ENCODE peak calls at places on chromosome 13, in seven cellular contexts. B is HepG2, Z is fibroblast of the aortic adventitia, W is heart left ventricle, U is ovary, X is Caco-2, H is right atrium auricular region. I is an unnamed sample.

GRCh38 chr13:50732712-50733111 is 110.8 kb downstream of the DLEU7 start:
- DNase-seq in B (no peak), Z (peak), W (no peak), U (no peak), X (no peak), H (no peak), I (peak)

GRCh38 chr13:103466761-103467160 is 400.5 kb upstream of the SLC10A2 start:
- DNase-seq in B (no peak), Z (no peak), W (no peak), U (no peak), X (no peak), H (no peak), I (no peak)

GRCh38 chr13:29683041-29683440 is 87.6 kb upstream of the SLC7A1 start:
- DNase-seq in B (no peak), Z (no peak), W (no peak), U (no peak), X (no peak), H (no peak), I (no peak)

GRCh38 chr13:75963318-75963717 is 327.2 kb downstream of the LMO7 start:
- DNase-seq in B (peak), Z (no peak), W (no peak), U (no peak), X (no peak), H (no peak), I (peak)

GRCh38 chr13:34435338-34435737 is 506.7 kb upstream of the NBEA start:
- DNase-seq in B (no peak), Z (no peak), W (no peak), U (no peak), X (no peak), H (no peak), I (peak)

GRCh38 chr13:28569886-28570285 is 75.0 kb upstream of the FLT1 start:
- DNase-seq in B (no peak), Z (no peak), W (no peak), U (no peak), X (no peak), H (no peak), I (no peak)

GRCh38 chr13:51363625-51364024 is 24.1 kb downstream of the SERPINE3 start:
- DNase-seq in B (no peak), Z (no peak), W (no peak), U (no peak), X (no peak), H (no peak), I (no peak)

GRCh38 chr13:102846261-102847015 is 606 bp downstream of the ERCC5 start:
- DNase-seq in B (peak), Z (peak), W (peak), U (no peak), X (peak), H (no peak), I (peak)

GRCh38 chr13:103044054-103044453 is 22.2 kb downstream of the SLC10A2 start:
- DNase-seq in B (no peak), Z (no peak), W (no peak), U (no peak), X (no peak), H (no peak), I (no peak)

GRCh38 chr13:102800145-102801041 is 1.5 kb downstream of the BIVM start:
- DNase-seq in B (peak), Z (peak), W (peak), U (peak), X (peak), H (peak), I (peak)

GRCh38 chr13:43424386-43424785 is 362.4 kb downstream of the ENOX1 start:
- DNase-seq in B (no peak), Z (no peak), W (no peak), U (no peak), X (no peak), H (no peak), I (no peak)

GRCh38 chr13:35848316-35848715 is 282.9 kb downstream of the DCLK1 start:
- DNase-seq in B (no peak), Z (peak), W (no peak), U (no peak), X (no peak), H (no peak), I (no peak)

GRCh38 chr13:81171065-81171647 is 830.2 kb upstream of the SPRY2 start:
- DNase-seq in B (peak), Z (peak), W (no peak), U (no peak), X (peak), H (no peak), I (peak)

GRCh38 chr13:110877737-110878136 is 37.1 kb downstream of the ANKRD10 start:
- DNase-seq in B (no peak), Z (no peak), W (no peak), U (no peak), X (no peak), H (no peak), I (no peak)

GRCh38 chr13:90696656-90697055 is 650.8 kb upstream of the MIR17HG start:
- DNase-seq in B (no peak), Z (no peak), W (no peak), U (no peak), X (no peak), H (no peak), I (peak)

GRCh38 chr13:47794963-47795362 is 206.1 kb downstream of the SUCLA2 start:
- DNase-seq in B (peak), Z (peak), W (no peak), U (no peak), X (peak), H (no peak), I (no peak)

GRCh38 chr13:52159159-52159982 is at the start of gene NEK3:
- DNase-seq in B (peak), Z (peak), W (peak), U (peak), X (peak), H (peak), I (peak)

GRCh38 chr13:79874396-79875360 is 393.7 kb downstream of the NDFIP2 start:
- DNase-seq in B (no peak), Z (no peak), W (no peak), U (no peak), X (no peak), H (no peak), I (no peak)
- TF ChIP-seq CTCF in B (no peak), Z (no peak), W (no peak), U (no peak), X (no peak), H (no peak), I (no peak)

GRCh38 chr13:40585911-40586471 is 80.5 kb downstream of the FOXO1 start:
- DNase-seq in B (no peak), Z (no peak), W (no peak), U (no peak), X (peak), H (no peak), I (no peak)
- H3K4me3 ChIP-seq in B (no peak), Z (no peak), W (no peak), U (no peak), X (no peak), H (no peak), I (no peak)

DNA sequence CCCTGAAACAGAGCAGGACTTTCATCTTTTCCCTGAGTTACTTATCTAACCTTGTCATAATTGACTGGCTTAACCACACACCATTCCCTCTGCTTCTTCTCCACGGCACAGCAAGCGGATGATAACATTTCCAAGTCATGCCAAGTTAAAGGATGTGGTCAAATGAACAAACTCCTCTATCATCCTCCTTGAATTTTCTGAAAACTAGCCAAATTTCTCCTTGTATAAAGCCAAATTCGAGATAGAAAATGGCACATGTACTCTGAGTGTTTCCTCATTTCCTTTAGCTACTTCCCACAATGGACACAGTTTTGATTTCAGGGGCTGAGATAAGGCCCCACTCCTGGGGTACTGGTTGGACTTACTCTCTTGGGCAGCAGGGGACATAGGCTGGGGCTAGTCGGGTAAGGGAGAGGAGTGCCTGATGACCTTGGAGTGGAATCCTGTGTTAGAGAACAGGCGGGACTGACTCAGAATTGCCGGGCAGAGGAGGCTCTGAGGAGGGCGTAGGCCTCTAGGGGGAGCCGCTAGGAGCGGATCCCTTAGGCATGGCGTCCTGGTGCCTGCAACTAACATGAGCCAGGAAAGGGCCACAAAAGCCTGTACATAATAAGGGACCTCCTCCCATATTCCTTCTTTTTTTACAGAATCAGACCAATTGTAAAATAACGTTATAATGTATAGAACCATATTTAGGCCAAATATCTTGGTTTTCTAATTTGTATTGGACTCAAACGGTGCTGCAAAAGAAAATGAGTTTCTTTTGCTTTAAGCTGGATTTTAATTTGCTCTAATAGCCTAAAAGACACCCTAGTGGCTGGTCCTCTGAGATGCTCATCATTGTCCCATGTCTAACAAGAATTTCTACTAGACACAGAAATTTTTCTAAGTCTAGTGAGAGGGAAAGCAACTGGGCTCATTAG is 20.4 kb upstream of the TMTC4 start:
- DNase-seq in B (peak), Z (peak), W (no peak), U (no peak), X (peak), H (no peak), I (peak)
- TF ChIP-seq CTCF in B (peak), Z (peak), W (peak), U (no peak), X (peak), H (no peak), I (peak)

GRCh38 chr13:27171244-27171829 is at the start of gene USP12:
- DNase-seq in B (no peak), Z (no peak), W (peak), U (peak), X (peak), H (no peak), I (no peak)

GRCh38 chr13:27170221-27170520 is 1.4 kb downstream of the USP12 start:
- DNase-seq in B (no peak), Z (peak), W (no peak), U (no peak), X (no peak), H (no peak), I (no peak)

GRCh38 chr13:27168870-27169525 is 2.6 kb downstream of the USP12 start:
- DNase-seq in B (no peak), Z (peak), W (no peak), U (no peak), X (no peak), H (no peak), I (no peak)

GRCh38 chr13:27170521-27171243 is 929 bp downstream of the USP12 start:
- DNase-seq in B (peak), Z (peak), W (peak), U (peak), X (peak), H (no peak), I (peak)

DNA sequence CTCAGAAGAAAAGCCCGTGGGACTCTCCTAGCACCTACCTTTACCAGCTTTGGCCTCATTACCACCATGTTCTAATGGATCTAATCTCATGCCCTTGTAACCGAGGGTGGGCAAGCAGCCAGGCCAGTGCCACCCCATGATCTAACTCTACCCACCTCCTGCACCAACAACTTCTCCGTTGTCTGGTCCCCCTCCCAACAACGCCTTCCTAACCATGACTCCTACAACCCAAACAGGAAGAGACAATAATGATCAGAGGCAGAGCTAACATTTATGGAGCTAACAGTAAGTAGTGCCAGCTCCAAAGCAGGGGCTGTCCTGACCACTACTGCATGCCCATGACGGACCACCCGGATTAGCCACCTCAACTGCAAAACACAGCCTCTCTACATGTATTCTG is 3.5 kb downstream of the USP12 start:
- DNase-seq in B (no peak), Z (no peak), W (no peak), U (no peak), X (no peak), H (no peak), I (no peak)
- H3K4me3 ChIP-seq in B (no peak), Z (no peak), W (no peak), U (no peak), X (no peak), H (no peak), I (no peak)

GRCh38 chr13:39600766-39601165 is 2.2 kb downstream of the LHFPL6 start:
- DNase-seq in B (no peak), Z (peak), W (peak), U (no peak), X (peak), H (peak), I (peak)

GRCh38 chr13:39601636-39602035 is 1.4 kb downstream of the LHFPL6 start:
- DNase-seq in B (no peak), Z (no peak), W (no peak), U (no peak), X (no peak), H (no peak), I (no peak)

GRCh38 chr13:39603424-39603947 is 493 bp upstream of the LHFPL6 start:
- DNase-seq in B (no peak), Z (peak), W (peak), U (peak), X (peak), H (no peak), I (peak)

GRCh38 chr13:39602614-39603366 is at the start of gene LHFPL6:
- DNase-seq in B (peak), Z (peak), W (peak), U (peak), X (peak), H (peak), I (peak)

GRCh38 chr13:39602277-39602613 is 748 bp downstream of the LHFPL6 start:
- DNase-seq in B (no peak), Z (no peak), W (no peak), U (no peak), X (no peak), H (no peak), I (no peak)
- TF ChIP-seq CTCF in B (no peak), Z (no peak), W (no peak), U (no peak), X (no peak), H (no peak), I (no peak)

GRCh38 chr13:112582305-112582704 is 5.6 kb downstream of the TUBGCP3 start:
- DNase-seq in B (no peak), Z (no peak), W (no peak), U (no peak), X (no peak), H (no peak), I (no peak)

GRCh38 chr13:112576768-112577167 is 11.2 kb downstream of the TUBGCP3 start:
- DNase-seq in B (no peak), Z (no peak), W (no peak), U (no peak), X (no peak), H (no peak), I (no peak)

GRCh38 chr13:112580211-112580610 is 7.7 kb downstream of the TUBGCP3 start:
- DNase-seq in B (no peak), Z (no peak), W (no peak), U (no peak), X (no peak), H (no peak), I (no peak)

GRCh38 chr13:112580912-112581311 is 7.0 kb downstream of the TUBGCP3 start:
- DNase-seq in B (no peak), Z (no peak), W (no peak), U (no peak), X (no peak), H (no peak), I (no peak)

DNA sequence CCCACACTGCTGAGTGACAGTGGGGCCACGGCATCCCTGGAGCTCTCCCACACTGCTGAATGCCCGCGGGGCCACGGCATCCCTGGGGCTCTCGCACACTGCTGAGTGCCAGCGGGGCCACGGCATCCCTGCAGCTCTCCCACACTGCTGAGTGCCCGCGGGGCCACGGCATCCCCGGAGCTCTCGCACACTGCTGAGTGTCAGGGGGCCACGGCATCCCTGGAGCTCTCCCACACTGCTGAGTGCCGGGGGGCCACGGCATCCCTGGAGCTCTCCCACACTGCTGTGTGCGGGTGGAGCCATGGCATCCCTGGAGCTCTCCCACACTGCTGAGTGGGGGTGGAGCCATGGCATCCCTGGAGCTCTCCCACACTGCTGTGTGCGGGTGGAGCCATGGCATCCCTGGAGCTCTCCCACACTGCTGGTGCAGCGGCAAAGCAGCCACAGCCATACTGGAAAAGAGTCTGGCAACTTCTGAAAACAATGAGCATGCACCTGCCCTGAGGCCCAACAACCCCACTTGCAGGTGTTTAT is 8.6 kb downstream of the TUBGCP3 start:
- DNase-seq in B (no peak), Z (no peak), W (no peak), U (no peak), X (no peak), H (no peak), I (no peak)
- H3K4me3 ChIP-seq in B (no peak), Z (no peak), W (no peak), U (no peak), X (no peak), H (no peak), I (no peak)

DNA sequence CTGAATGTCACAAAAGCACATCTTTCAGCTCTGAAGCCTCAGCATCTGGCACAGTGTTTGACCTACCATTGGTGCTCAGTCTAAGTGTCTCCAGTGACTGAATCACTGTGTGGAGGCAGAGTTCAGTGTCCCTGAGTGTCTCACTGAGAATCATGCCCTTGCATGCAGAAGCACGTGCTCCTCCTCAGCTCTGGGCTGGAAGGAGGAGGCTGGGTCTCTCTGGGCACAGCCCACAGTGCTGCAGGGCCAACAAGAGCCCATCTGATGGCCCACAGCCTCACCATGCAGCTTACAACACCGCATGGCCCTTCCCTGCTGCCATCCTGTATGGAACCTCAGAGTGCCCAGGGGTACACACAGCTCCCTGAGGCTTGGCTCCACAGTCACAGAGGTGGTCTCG is 86.1 kb downstream of the TEX26 start:
- DNase-seq in B (no peak), Z (no peak), W (no peak), U (no peak), X (no peak), H (no peak), I (no peak)
- TF ChIP-seq CTCF in B (no peak), Z (no peak), W (no peak), U (no peak), X (no peak), H (no peak), I (no peak)

DNA sequence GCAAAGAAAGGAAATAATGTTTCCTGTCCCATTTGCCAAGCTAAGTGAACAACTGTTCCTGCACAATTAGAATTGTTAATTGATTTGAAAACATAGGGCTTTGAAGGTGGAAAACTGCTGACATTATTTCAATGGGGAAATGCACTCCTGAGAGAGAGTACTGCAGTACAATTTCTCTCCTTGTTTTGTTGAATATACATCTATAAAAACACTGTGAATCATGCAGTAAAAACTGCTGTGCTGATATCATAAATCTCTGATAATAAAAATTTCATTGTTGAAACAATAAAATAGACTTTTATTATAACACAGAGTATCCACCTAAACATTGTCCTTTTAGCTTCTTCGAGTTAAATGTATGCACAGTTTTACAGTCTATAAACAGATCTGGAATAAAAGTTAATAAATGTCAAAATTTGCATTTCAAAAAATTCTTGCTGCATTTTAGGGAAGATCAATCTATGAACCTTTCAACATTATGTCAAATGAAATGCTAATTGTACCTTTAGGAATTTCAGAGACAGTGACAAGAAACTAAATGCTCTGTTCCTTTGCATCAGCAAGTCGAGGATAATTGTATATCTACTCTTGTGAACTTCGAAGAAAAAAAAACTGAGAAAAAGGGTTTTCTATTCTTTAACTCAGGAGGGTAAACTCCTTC is 328.2 kb upstream of the DACH1 start:
- DNase-seq in B (no peak), Z (no peak), W (no peak), U (no peak), X (no peak), H (no peak), I (no peak)
- H3K4me3 ChIP-seq in B (no peak), Z (no peak), W (no peak), U (no peak), X (no peak), H (no peak), I (no peak)